ENCODE peak calls at places on chromosomes 2 and 18, in five cellular contexts. D is NCI-H526, F is EL, H is kidney epithelial cell, X is GM04503. W is an unnamed sample.

GRCh38 chr2:226661789-226662545 is 137.7 kb downstream of the IRS1 start:
- DNase-seq in X (peak), F (peak), H (peak), D (no peak), W (no peak)

GRCh38 chr2:205685314-205686230 is 3.3 kb downstream of the NRP2 start:
- DNase-seq in H (no peak), D (peak), F (peak), X (no peak), W (no peak)

GRCh38 chr2:119389615-119390306 is 23.0 kb downstream of the DBI start:
- DNase-seq in F (peak), X (no peak), D (no peak), H (peak), W (no peak)

GRCh38 chr18:30556112-30556511 is 486.4 kb downstream of the DSC3 start:
- DNase-seq in F (no peak), H (no peak), X (no peak), D (no peak), W (no peak)

GRCh38 chr18:23504720-23505119 is 1.4 kb downstream of the RMC1 start:
- DNase-seq in D (no peak), X (no peak), F (no peak), H (no peak), W (no peak)

GRCh38 chr2:101038455-101039255 is 36.6 kb downstream of the RPL31 start:
- DNase-seq in X (no peak), D (peak), F (peak), H (no peak), W (no peak)

GRCh38 chr2:166125557-166125956 is 2.3 kb downstream of the SCN1A start:
- DNase-seq in H (no peak), F (no peak), D (no peak), X (no peak), W (no peak)

GRCh38 chr2:240722796-240723735 is 31.4 kb downstream of the AQP12A start:
- DNase-seq in D (no peak), F (no peak), X (no peak), H (no peak), W (no peak)

GRCh38 chr2:164954186-164954585 is 1.1 kb downstream of the SLC38A11 start:
- DNase-seq in D (no peak), X (no peak), F (no peak), H (no peak), W (no peak)

GRCh38 chr18:25516121-25516520 is 164.2 kb upstream of the ZNF521 start:
- DNase-seq in H (no peak), X (no peak), D (no peak), F (no peak), W (no peak)

GRCh38 chr2:18856766-18857165 is 267.4 kb upstream of the NT5C1B start:
- DNase-seq in D (no peak), H (no peak), X (peak), F (peak), W (no peak)